ENCODE peak calls at places on chromosomes 1 and 21, in five cellular contexts. L is AG08396, K is pancreas, B is H7, X is A549. S is an unnamed sample.

GRCh38 chr1:8217011-8217711 is 100.8 kb upstream of the SLC45A1 start:
- DNase-seq in L (peak; percentile 39), K (no peak), B (peak; percentile 85), X (no peak), S (no peak)

GRCh38 chr1:224769987-224770693 is 154.0 kb downstream of the CNIH3 start:
- DNase-seq in L (peak; percentile 68), K (no peak), B (no peak), X (no peak), S (no peak)

GRCh38 chr1:190320952-190321351 is 156.7 kb downstream of the BRINP3 start:
- DNase-seq in L (peak; percentile 5), K (no peak), B (no peak), X (no peak), S (no peak)

GRCh38 chr1:24900985-24901781 is 28.9 kb downstream of the RUNX3 start:
- DNase-seq in L (no peak), K (peak; percentile 32), B (peak; percentile 63), X (no peak), S (no peak)

GRCh38 chr1:198701766-198702539 is 63.1 kb downstream of the PTPRC start:
- DNase-seq in L (no peak), K (no peak), B (peak; percentile 19), X (no peak), S (no peak)

GRCh38 chr1:110235839-110236682 is 25.9 kb downstream of the KCNC4 start:
- DNase-seq in L (peak; percentile 50), K (no peak), B (peak; percentile 24), X (no peak), S (peak; percentile 37)

GRCh38 chr1:82377201-82377884 is 576.6 kb downstream of the ADGRL2 start:
- DNase-seq in L (no peak), K (no peak), B (peak; percentile 4), X (no peak), S (no peak)

GRCh38 chr1:12112711-12113161 is 49.6 kb downstream of the TNFRSF8 start:
- DNase-seq in L (peak; percentile 70), K (peak; percentile 20), B (no peak), X (no peak), S (no peak)

GRCh38 chr1:234515411-234515810 is 36.4 kb upstream of the TARBP1 start:
- DNase-seq in L (no peak), K (no peak), B (peak; percentile 55), X (no peak), S (no peak)

GRCh38 chr1:18651727-18652126 is 21.1 kb downstream of the PAX7 start:
- DNase-seq in L (no peak), K (no peak), B (peak; percentile 91), X (no peak), S (no peak)

GRCh38 chr1:91877574-91878208 is 8.3 kb downstream of the TGFBR3 start:
- DNase-seq in L (no peak), K (no peak), B (no peak), X (no peak), S (no peak)

GRCh38 chr1:183024352-183025337 is 1.4 kb downstream of the LAMC1 start:
- DNase-seq in L (no peak), K (no peak), B (no peak), X (no peak), S (no peak)

GRCh38 chr1:212737559-212737958 is 37.9 kb upstream of the BATF3 start:
- DNase-seq in L (no peak), K (no peak), B (no peak), X (no peak), S (no peak)

GRCh38 chr1:155070721-155071556 is 7.4 kb downstream of the EFNA4 start:
- DNase-seq in L (peak; percentile 87), K (peak; percentile 89), B (peak; percentile 95), X (no peak), S (peak; percentile 87)

GRCh38 chr1:226738995-226739695 is at the start of gene ITPKB:
- DNase-seq in L (peak; percentile 53), K (no peak), B (no peak), X (no peak), S (peak; percentile 42)

GRCh38 chr1:230273141-230273710 is 152.9 kb downstream of the PGBD5 start:
- DNase-seq in L (no peak), K (no peak), B (no peak), X (no peak), S (no peak)

GRCh38 chr1:195663549-195664280 is 944.5 kb downstream of the KCNT2 start:
- DNase-seq in L (peak; percentile 53), K (no peak), B (no peak), X (peak; percentile 5), S (peak; percentile 16)

GRCh38 chr1:3596663-3597598 is 14.4 kb downstream of the MEGF6 start:
- DNase-seq in L (no peak), K (no peak), B (no peak), X (no peak), S (no peak)

GRCh38 chr1:205068457-205069035 is 15.7 kb downstream of the TMEM81 start:
- DNase-seq in L (no peak), K (no peak), B (no peak), X (no peak), S (no peak)

GRCh38 chr1:77543822-77544448 is 138.5 kb downstream of the ZZZ3 start:
- DNase-seq in L (no peak), K (no peak), B (no peak), X (no peak), S (no peak)

GRCh38 chr1:60984066-60984799 is 98.1 kb upstream of the NFIA start:
- DNase-seq in L (peak; percentile 16), K (no peak), B (no peak), X (no peak), S (peak; percentile 45)

GRCh38 chr1:232629250-232630046 is 485 bp downstream of the SIPA1L2 start:
- DNase-seq in L (peak; percentile 14), K (peak; percentile 88), B (peak; percentile 68), X (peak; percentile 25), S (no peak)

GRCh38 chr1:212982430-212983152 is 32.2 kb downstream of the VASH2 start:
- DNase-seq in L (no peak), K (no peak), B (no peak), X (no peak), S (no peak)

GRCh38 chr1:27005648-27006496 is 6.8 kb downstream of the TENT5B start:
- DNase-seq in L (no peak), K (peak; percentile 67), B (peak; percentile 62), X (no peak), S (no peak)

GRCh38 chr1:226649780-226650179 is 89.3 kb downstream of the ITPKB start:
- DNase-seq in L (no peak), K (peak; percentile 25), B (peak; percentile 79), X (no peak), S (peak; percentile 54)

GRCh38 chr1:9186082-9186859 is 48.3 kb upstream of the H6PD start:
- DNase-seq in L (no peak), K (no peak), B (peak; percentile 62), X (no peak), S (no peak)

GRCh38 chr21:42558846-42559245 is 45.2 kb downstream of the SLC37A1 start:
- DNase-seq in L (no peak), K (no peak), B (no peak), X (no peak), S (no peak)

GRCh38 chr1:60102691-60103090 is 29.1 kb upstream of the C1orf87 start:
- DNase-seq in L (peak; percentile 24), K (no peak), B (no peak), X (no peak), S (no peak)

GRCh38 chr21:16116798-16117197 is 387.0 kb downstream of the USP25 start:
- DNase-seq in L (no peak), K (no peak), B (no peak), X (no peak), S (no peak)

GRCh38 chr1:20090119-20090518 is 20.1 kb downstream of the PLA2G5 start:
- DNase-seq in L (no peak), K (no peak), B (no peak), X (no peak), S (no peak)

GRCh38 chr1:26677306-26678115 is 18.3 kb upstream of the ARID1A start:
- DNase-seq in L (peak; percentile 34), K (peak; percentile 94), B (peak; percentile 78), X (peak; percentile 81), S (peak; percentile 69)

S was measured in K562.